ENCODE peak calls at places on chromosomes 4 and X, in eight cellular contexts. One of them, this sample, is unnamed.

GRCh38 chr4:176443117-176443516 is 123.4 kb downstream of the SPCS3 start:
- DNase-seq in GM19239: no peak
- DNase-seq in Kasumi-1: no peak
- DNase-seq in left kidney: no peak
- DNase-seq in DMS153: no peak
- DNase-seq in HT1080: peak
- DNase-seq in ELF-1: no peak
- DNase-seq in SW480: peak
- DNase-seq in this sample: no peak

GRCh38 chr4:106351016-106351415 is 17.6 kb downstream of the GIMD1 start:
- DNase-seq in Kasumi-1: no peak
- DNase-seq in HT1080: no peak
- DNase-seq in GM19239: no peak
- DNase-seq in left kidney: no peak
- DNase-seq in DMS153: no peak
- DNase-seq in ELF-1: no peak
- DNase-seq in SW480: no peak
- DNase-seq in this sample: no peak

GRCh38 chrX:12910851-12911461 is 4.5 kb downstream of the TLR8 start:
- DNase-seq in left kidney: no peak
- DNase-seq in DMS153: no peak
- DNase-seq in SW480: no peak
- DNase-seq in Kasumi-1: no peak
- DNase-seq in HT1080: no peak
- DNase-seq in ELF-1: no peak
- DNase-seq in GM19239: no peak
- DNase-seq in this sample: no peak

GRCh38 chr4:16582526-16582925 is 315.9 kb downstream of the LDB2 start:
- DNase-seq in GM19239: no peak
- DNase-seq in HT1080: no peak
- DNase-seq in DMS153: no peak
- DNase-seq in left kidney: peak
- DNase-seq in Kasumi-1: no peak
- DNase-seq in SW480: no peak
- DNase-seq in ELF-1: peak
- DNase-seq in this sample: no peak

GRCh38 chrX:56281789-56282188 is 49.6 kb downstream of the KLF8 start:
- DNase-seq in DMS153: no peak
- DNase-seq in Kasumi-1: peak
- DNase-seq in left kidney: peak
- DNase-seq in GM19239: no peak
- DNase-seq in HT1080: peak
- DNase-seq in ELF-1: no peak
- DNase-seq in SW480: peak
- DNase-seq in this sample: no peak

GRCh38 chr4:144611850-144612249 is 34.1 kb upstream of the HHIP start:
- DNase-seq in Kasumi-1: peak
- DNase-seq in SW480: no peak
- DNase-seq in ELF-1: peak
- DNase-seq in left kidney: peak
- DNase-seq in GM19239: peak
- DNase-seq in DMS153: no peak
- DNase-seq in HT1080: peak
- DNase-seq in this sample: no peak

GRCh38 chr4:80811413-80811812 is 219.1 kb upstream of the BMP3 start:
- DNase-seq in ELF-1: no peak
- DNase-seq in SW480: no peak
- DNase-seq in DMS153: no peak
- DNase-seq in Kasumi-1: no peak
- DNase-seq in left kidney: peak
- DNase-seq in GM19239: no peak
- DNase-seq in HT1080: no peak
- DNase-seq in this sample: no peak

GRCh38 chr4:53651142-53651720 is 59.9 kb upstream of the LNX1 start:
- DNase-seq in ELF-1: no peak
- DNase-seq in left kidney: peak
- DNase-seq in Kasumi-1: no peak
- DNase-seq in DMS153: no peak
- DNase-seq in SW480: peak
- DNase-seq in HT1080: no peak
- DNase-seq in GM19239: no peak
- DNase-seq in this sample: no peak

GRCh38 chr4:99594818-99595217 is 20.2 kb downstream of the MTTP start:
- DNase-seq in GM19239: no peak
- DNase-seq in HT1080: no peak
- DNase-seq in left kidney: no peak
- DNase-seq in Kasumi-1: no peak
- DNase-seq in SW480: no peak
- DNase-seq in ELF-1: no peak
- DNase-seq in DMS153: no peak
- DNase-seq in this sample: no peak

GRCh38 chr4:88939697-88940096 is 117.3 kb downstream of the FAM13A start:
- DNase-seq in HT1080: no peak
- DNase-seq in GM19239: no peak
- DNase-seq in ELF-1: no peak
- DNase-seq in Kasumi-1: no peak
- DNase-seq in DMS153: no peak
- DNase-seq in SW480: no peak
- DNase-seq in left kidney: no peak
- DNase-seq in this sample: no peak

GRCh38 chr4:602559-602942 is 22.8 kb upstream of the PDE6B start:
- DNase-seq in ELF-1: peak
- DNase-seq in HT1080: no peak
- DNase-seq in Kasumi-1: no peak
- DNase-seq in GM19239: no peak
- DNase-seq in SW480: peak
- DNase-seq in DMS153: peak
- DNase-seq in left kidney: peak
- DNase-seq in this sample: no peak

GRCh38 chr4:65265526-65265925 is 404.8 kb downstream of the EPHA5 start:
- DNase-seq in HT1080: no peak
- DNase-seq in DMS153: no peak
- DNase-seq in GM19239: no peak
- DNase-seq in Kasumi-1: no peak
- DNase-seq in ELF-1: no peak
- DNase-seq in SW480: no peak
- DNase-seq in left kidney: no peak
- DNase-seq in this sample: no peak

This sample was measured in uterus.